ENCODE peak calls at places on chromosomes 4 and X, in eight cellular contexts. O, P, S, J, W, Z, N and X are unnamed samples.

GRCh38 chrX:68934421-68934820 is 105.6 kb downstream of the EFNB1 start:
- DNase-seq in P (no peak), Z (no peak), N (no peak), O (no peak), S (no peak), W (no peak), J (no peak), X (no peak)

GRCh38 chr4:181685911-181686310 is 557.3 kb upstream of the TENM3 start:
- DNase-seq in Z (peak; percentile 86), N (no peak), S (no peak), P (no peak), O (peak; percentile 86), J (no peak), W (no peak), X (peak; percentile 82)

GRCh38 chr4:78779280-78779679 is 3.1 kb downstream of the BMP2K start:
- DNase-seq in S (no peak), J (no peak), Z (no peak), O (no peak), P (no peak), N (no peak), W (no peak), X (no peak)

GRCh38 chrX:154398668-154399526 is 720 bp downstream of the RPL10 start:
- DNase-seq in O (peak; percentile 87), S (peak; percentile 83), W (peak; percentile 82), Z (peak; percentile 33), N (peak; percentile 62), J (peak; percentile 89), P (peak; percentile 82), X (no peak)

GRCh38 chr4:37604464-37604863 is 81.7 kb downstream of the RELL1 start:
- DNase-seq in N (no peak), J (no peak), Z (no peak), P (no peak), O (peak; percentile 25), W (no peak), S (no peak), X (no peak)

GRCh38 chrX:118373538-118373937 is 27.6 kb downstream of the WDR44 start:
- DNase-seq in S (no peak), O (no peak), N (no peak), P (peak; percentile 21), J (no peak), W (peak; percentile 25), Z (no peak), X (no peak)

GRCh38 chrX:49876750-49877149 is 2.5 kb upstream of the USP27X start:
- DNase-seq in Z (no peak), O (peak; percentile 8), J (no peak), N (peak; percentile 49), S (peak; percentile 22), W (peak; percentile 31), P (peak; percentile 50), X (no peak)

GRCh38 chrX:153438522-153438921 is 7.3 kb downstream of the TREX2 start:
- DNase-seq in W (peak; percentile 44), S (peak; percentile 11), N (no peak), Z (no peak), O (peak; percentile 18), P (peak; percentile 41), J (no peak), X (no peak)

GRCh38 chr4:125397226-125397625 is 82.5 kb downstream of the FAT4 start:
- DNase-seq in S (no peak), P (no peak), O (no peak), J (no peak), N (no peak), Z (no peak), W (no peak), X (no peak)

GRCh38 chr4:139735381-139736256 is 70.0 kb downstream of the MGST2 start:
- DNase-seq in O (peak; percentile 43), N (peak; percentile 94), W (peak; percentile 78), J (peak; percentile 38), Z (no peak), P (no peak), S (no peak), X (no peak)

GRCh38 chrX:54248309-54248708 is 65.3 kb upstream of the FAM120C start:
- DNase-seq in S (no peak), N (no peak), Z (peak; percentile 5), P (peak; percentile 6), J (no peak), O (peak; percentile 20), W (no peak), X (no peak)

GRCh38 chr4:113145519-113146291 is 96.3 kb downstream of the ANK2 start:
- DNase-seq in N (no peak), J (no peak), S (no peak), O (no peak), P (no peak), Z (no peak), W (peak; percentile 64), X (no peak)

GRCh38 chr4:10667651-10668341 is 16.8 kb downstream of the CLNK start:
- DNase-seq in Z (no peak), N (no peak), O (no peak), S (no peak), W (peak; percentile 21), J (no peak), P (no peak), X (no peak)

GRCh38 chr4:18111100-18111499 is 89.5 kb upstream of the LCORL start:
- DNase-seq in J (no peak), O (no peak), S (no peak), Z (no peak), N (no peak), W (no peak), P (peak; percentile 1), X (no peak)

GRCh38 chr4:107825072-107825789 is 499 bp downstream of the SGMS2 start:
- DNase-seq in S (peak; percentile 25), N (peak; percentile 9), Z (no peak), P (peak; percentile 48), J (no peak), O (peak; percentile 46), W (peak; percentile 75), X (no peak)

GRCh38 chr4:155759372-155760252 is 791 bp downstream of the GUCY1B1 start:
- DNase-seq in Z (no peak), S (no peak), J (peak; percentile 68), O (no peak), N (peak; percentile 84), P (no peak), W (peak; percentile 75), X (no peak)

GRCh38 chr4:83996254-83996653 is 460.3 kb downstream of the GPAT3 start:
- DNase-seq in S (no peak), Z (no peak), J (no peak), O (no peak), W (peak; percentile 49), P (no peak), N (no peak), X (no peak)

GRCh38 chrX:153226344-153227190 is 47.5 kb downstream of the MAGEA1 start:
- DNase-seq in O (peak; percentile 5), S (peak; percentile 17), J (no peak), N (no peak), Z (no peak), P (peak; percentile 9), W (peak; percentile 95), X (no peak)

GRCh38 chr4:154818230-154818629 is 37.2 kb downstream of the RBM46 start:
- DNase-seq in O (no peak), S (no peak), J (no peak), P (no peak), N (no peak), Z (no peak), W (no peak), X (no peak)

GRCh38 chrX:22383988-22384387 is 111.3 kb downstream of the CBLL2 start:
- DNase-seq in O (no peak), S (no peak), J (no peak), Z (no peak), P (peak; percentile 1), N (no peak), W (no peak), X (no peak)

DNA sequence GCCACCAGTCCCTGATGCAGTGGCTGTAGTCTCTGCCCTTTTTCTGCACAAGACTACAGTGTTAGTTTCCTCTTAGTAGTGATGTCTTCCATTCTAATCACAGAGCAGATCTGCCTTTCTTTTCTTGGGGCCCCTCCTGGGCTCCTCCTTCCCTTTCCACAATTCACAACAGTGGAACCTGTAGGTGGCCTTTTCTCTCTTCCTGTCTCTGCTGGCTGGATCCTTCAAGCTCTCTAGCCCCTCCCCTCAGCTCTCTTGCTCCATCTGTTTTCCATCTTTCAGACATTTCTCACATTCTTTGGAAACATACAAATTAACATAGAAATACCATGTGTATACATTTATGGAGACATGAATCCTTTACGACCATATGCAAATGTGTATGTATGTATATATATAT is 284 bp upstream of the SPIN2A start:
- DNase-seq in P (no peak), J (no peak), N (no peak), Z (no peak), S (no peak), W (peak; percentile 7), O (peak; percentile 1), X (no peak)
- H3K4me3 ChIP-seq in P (no peak overlapping the region), J (peak overlapping the region; percentile 42), N (no peak overlapping the region), Z (peak overlapping the region; percentile 16), S (peak overlapping the region; percentile 8), W (peak overlapping the region; percentile 34), O (peak overlapping the region; percentile 11), X (peak overlapping the region; percentile 43)

GRCh38 chr4:14700083-14700482 is 302.2 kb upstream of the CPEB2 start:
- DNase-seq in P (no peak), Z (no peak), O (no peak), W (no peak), N (no peak), J (no peak), S (no peak), X (no peak)
- TF ChIP-seq CTCF in P (no peak), Z (no peak), O (no peak), W (peak; percentile 16), N (no peak), J (no peak), S (no peak), X (no peak)

DNA sequence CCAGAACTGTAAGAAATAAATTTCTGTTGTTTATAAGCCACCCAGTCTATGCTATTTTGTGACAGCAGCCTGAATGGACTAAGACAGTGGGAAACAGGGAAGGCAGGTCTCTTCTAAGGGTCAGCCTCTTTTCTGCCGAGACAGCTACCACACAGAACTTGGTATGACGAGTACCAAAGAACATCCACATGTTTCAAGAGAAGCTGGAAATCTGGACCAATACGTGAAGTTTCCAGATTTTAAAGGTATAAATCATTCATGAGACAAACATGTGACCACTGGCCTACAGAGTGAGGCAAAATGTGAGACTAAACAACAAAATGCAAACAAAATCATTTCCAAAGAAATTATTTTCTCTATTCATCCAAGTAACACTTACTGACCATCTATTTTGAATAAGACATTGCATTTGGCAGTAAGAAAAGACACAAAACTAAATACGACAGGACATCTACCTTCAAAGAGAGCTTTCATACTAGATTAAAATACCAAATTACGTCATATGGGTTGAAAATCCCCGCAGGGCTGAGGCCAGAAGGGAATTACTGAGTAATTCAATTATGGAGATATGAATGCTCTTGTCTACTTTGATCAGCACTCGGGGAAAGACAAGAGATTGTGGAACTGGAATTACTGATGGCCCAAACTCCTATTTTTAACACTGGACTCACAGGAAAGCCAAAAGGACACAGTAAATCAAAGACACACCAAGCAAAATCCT is 7.2 kb downstream of the SCARB2 start:
- DNase-seq in Z (no peak), P (no peak), W (no peak), J (no peak), S (no peak), N (peak; percentile 25), O (no peak), X (no peak)
- H3K4me3 ChIP-seq in Z (no peak overlapping the region), P (no peak overlapping the region), W (no peak overlapping the region), J (peak overlapping the region; percentile 95), S (no peak overlapping the region), N (no peak overlapping the region), O (no peak overlapping the region), X (no peak overlapping the region)

DNA sequence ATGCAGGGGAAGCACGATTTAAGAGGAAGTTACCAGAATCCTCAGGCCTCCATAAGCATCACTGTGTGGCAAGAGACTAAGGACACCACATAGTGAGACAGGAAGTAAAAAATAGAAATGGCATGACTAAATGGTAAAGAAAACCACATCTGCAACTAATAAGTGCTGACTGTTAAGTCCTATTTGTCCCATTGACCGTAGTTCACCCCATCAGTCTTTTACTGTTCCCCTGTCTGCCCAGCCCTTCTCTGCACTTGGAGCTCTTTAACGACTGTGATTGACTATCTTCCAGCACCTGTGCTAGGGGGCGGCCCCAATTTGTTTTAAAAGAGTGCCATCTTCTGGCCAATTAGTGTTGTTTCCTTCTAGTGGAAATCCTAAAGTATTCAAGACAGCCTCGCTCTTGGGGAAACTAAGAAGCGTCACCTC is 94.2 kb downstream of the MAOA start:
- DNase-seq in W (peak; percentile 80), J (peak; percentile 23), P (peak; percentile 46), N (peak; percentile 48), S (peak; percentile 35), O (peak; percentile 61), Z (peak; percentile 3), X (no peak)
- TF ChIP-seq CTCF in W (peak; percentile 75), J (peak; percentile 56), P (peak; percentile 53), N (peak; percentile 66), S (peak; percentile 63), O (peak; percentile 27), Z (peak; percentile 40), X (no peak)